ENCODE peak calls at places on chromosomes 13 and 19, in eight cellular contexts. V, G, D, O, S, T, Q and F are unnamed samples.

GRCh38 chr13:28792992-28793391 is 27.1 kb upstream of the MTUS2 start:
- DNase-seq in V (no peak), G (peak), D (no peak), O (no peak), S (peak), T (peak), Q (no peak), F (peak)

GRCh38 chr13:110503979-110504499 is 57.5 kb downstream of the RAB20 start:
- DNase-seq in V (no peak), G (no peak), D (no peak), O (no peak), S (no peak), T (no peak), Q (no peak), F (no peak)

GRCh38 chr13:71661921-71662320 is 205.1 kb downstream of the DACH1 start:
- DNase-seq in V (no peak), G (peak), D (no peak), O (no peak), S (peak), T (peak), Q (no peak), F (peak)

GRCh38 chr13:87128006-87128405 is 543.2 kb upstream of the SLITRK5 start:
- DNase-seq in V (no peak), G (peak), D (no peak), O (peak), S (no peak), T (peak), Q (no peak), F (peak)

GRCh38 chr19:27971071-27971470 is 1241.9 kb downstream of the UQCRFS1 start:
- DNase-seq in V (no peak), G (no peak), D (no peak), O (peak), S (no peak), T (peak), Q (no peak), F (no peak)

GRCh38 chr13:86409466-86410241 is 610.4 kb upstream of the SLITRK6 start:
- DNase-seq in V (no peak), G (no peak), D (no peak), O (no peak), S (no peak), T (no peak), Q (no peak), F (no peak)

GRCh38 chr19:54312436-54313362 is at the start of gene LILRA5:
- DNase-seq in V (peak), G (no peak), D (peak), O (no peak), S (no peak), T (no peak), Q (peak), F (no peak)

GRCh38 chr19:34173145-34173956 is 1.0 kb downstream of the LSM14A start:
- DNase-seq in V (peak), G (peak), D (peak), O (peak), S (no peak), T (peak), Q (no peak), F (peak)

GRCh38 chr19:54523403-54523802 is 20.8 kb downstream of the LAIR2 start:
- DNase-seq in V (no peak), G (peak), D (no peak), O (no peak), S (peak), T (peak), Q (no peak), F (peak)

GRCh38 chr19:17020380-17020779 is 6.2 kb downstream of the CPAMD8 start:
- DNase-seq in V (no peak), G (no peak), D (no peak), O (no peak), S (no peak), T (no peak), Q (no peak), F (no peak)

GRCh38 chr13:28329395-28330158 is 165.4 kb downstream of the FLT1 start:
- DNase-seq in V (no peak), G (peak), D (no peak), O (no peak), S (peak), T (peak), Q (no peak), F (peak)

GRCh38 chr19:43719918-43720317 is 4.0 kb downstream of the IRGC start:
- DNase-seq in V (no peak), G (no peak), D (no peak), O (no peak), S (peak), T (no peak), Q (no peak), F (no peak)

GRCh38 chr13:46134961-46135522 is 30.2 kb upstream of the CPB2 start:
- DNase-seq in V (no peak), G (peak), D (no peak), O (peak), S (peak), T (no peak), Q (no peak), F (no peak)

GRCh38 chr19:38675611-38676010 is 28.2 kb downstream of the ACTN4 start:
- DNase-seq in V (peak), G (no peak), D (no peak), O (no peak), S (peak), T (no peak), Q (no peak), F (no peak)

GRCh38 chr13:76792680-76793334 is 93.4 kb downstream of the KCTD12 start:
- DNase-seq in V (no peak), G (peak), D (peak), O (no peak), S (peak), T (peak), Q (no peak), F (peak)

GRCh38 chr13:39968646-39969475 is 313.4 kb downstream of the COG6 start:
- DNase-seq in V (no peak), G (no peak), D (no peak), O (no peak), S (no peak), T (no peak), Q (no peak), F (no peak)

GRCh38 chr13:42883771-42884170 is 102.4 kb downstream of the FAM216B start:
- DNase-seq in V (no peak), G (peak), D (no peak), O (no peak), S (peak), T (peak), Q (no peak), F (peak)

GRCh38 chr13:24218977-24219376 is 58.5 kb downstream of the SPATA13 start:
- DNase-seq in V (no peak), G (no peak), D (no peak), O (no peak), S (no peak), T (peak), Q (no peak), F (no peak)

GRCh38 chr13:23506071-23506820 is 64.0 kb upstream of the TNFRSF19 start:
- DNase-seq in V (no peak), G (peak), D (no peak), O (no peak), S (peak), T (peak), Q (no peak), F (peak)

GRCh38 chr13:21668665-21669599 is 1.9 kb upstream of the FGF9 start:
- DNase-seq in V (no peak), G (peak), D (no peak), O (peak), S (peak), T (peak), Q (no peak), F (peak)

GRCh38 chr19:38850976-38851621 is 1.3 kb upstream of the HNRNPL start:
- DNase-seq in V (no peak), G (no peak), D (no peak), O (peak), S (peak), T (no peak), Q (peak), F (no peak)

GRCh38 chr13:106619688-106620555 is 52.0 kb upstream of the ARGLU1 start:
- DNase-seq in V (peak), G (peak), D (peak), O (peak), S (peak), T (peak), Q (no peak), F (peak)

GRCh38 chr13:96159731-96160130 is 69.8 kb downstream of the HS6ST3 start:
- DNase-seq in V (no peak), G (no peak), D (no peak), O (no peak), S (no peak), T (no peak), Q (no peak), F (no peak)

GRCh38 chr13:79799466-79799865 is 318.5 kb downstream of the NDFIP2 start:
- DNase-seq in V (no peak), G (no peak), D (no peak), O (no peak), S (peak), T (peak), Q (no peak), F (peak)

GRCh38 chr19:18793144-18794028 is 2.3 kb upstream of the COMP start:
- DNase-seq in V (no peak), G (no peak), D (no peak), O (no peak), S (no peak), T (no peak), Q (no peak), F (no peak)

GRCh38 chr13:110309661-110310524 is 2.8 kb downstream of the COL4A2 start:
- DNase-seq in V (no peak), G (no peak), D (no peak), O (no peak), S (no peak), T (no peak), Q (no peak), F (no peak)

GRCh38 chr13:27311518-27312208 is 41.0 kb downstream of the RASL11A start:
- DNase-seq in V (no peak), G (no peak), D (no peak), O (no peak), S (no peak), T (no peak), Q (no peak), F (no peak)

GRCh38 chr19:46621191-46622117 is 3.4 kb downstream of the PTGIR start:
- DNase-seq in V (no peak), G (peak), D (no peak), O (peak), S (no peak), T (no peak), Q (no peak), F (no peak)
- TF ChIP-seq CTCF in V (no peak), G (no peak), D (no peak), O (peak), S (peak), T (no peak), Q (no peak), F (no peak)

GRCh38 chr19:58054792-58055482 is 4.1 kb upstream of the ZNF135 start:
- DNase-seq in V (no peak), G (peak), D (no peak), O (peak), S (peak), T (peak), Q (peak), F (peak)
- H3K4me3 ChIP-seq in V (no peak), G (peak), D (peak), O (peak), S (peak), T (peak), Q (peak), F (peak)

DNA sequence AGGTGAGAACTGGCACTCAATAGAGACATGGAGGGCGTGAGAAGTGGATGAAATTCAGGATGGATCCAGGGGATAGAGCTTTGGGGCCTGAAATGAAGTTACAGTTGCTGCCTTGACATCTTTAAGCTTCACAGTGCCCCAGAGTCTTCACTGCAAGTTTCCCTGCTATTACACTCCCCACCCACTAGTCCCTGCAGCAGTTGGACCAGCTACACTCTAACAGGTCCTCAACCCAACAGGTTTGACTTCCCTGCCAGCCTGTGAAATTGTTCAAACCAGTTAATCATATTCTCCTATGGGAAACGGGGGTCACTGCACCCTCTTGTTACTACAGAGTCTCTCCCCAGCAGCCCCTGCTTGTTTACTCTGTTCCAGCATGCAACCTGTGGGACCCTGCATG is 314.0 kb downstream of the OLFM4 start:
- DNase-seq in V (no peak), G (no peak), D (no peak), O (peak), S (no peak), T (no peak), Q (no peak), F (no peak)
- TF ChIP-seq CTCF in V (no peak), G (no peak), D (no peak), O (peak), S (no peak), T (no peak), Q (no peak), F (no peak)

DNA sequence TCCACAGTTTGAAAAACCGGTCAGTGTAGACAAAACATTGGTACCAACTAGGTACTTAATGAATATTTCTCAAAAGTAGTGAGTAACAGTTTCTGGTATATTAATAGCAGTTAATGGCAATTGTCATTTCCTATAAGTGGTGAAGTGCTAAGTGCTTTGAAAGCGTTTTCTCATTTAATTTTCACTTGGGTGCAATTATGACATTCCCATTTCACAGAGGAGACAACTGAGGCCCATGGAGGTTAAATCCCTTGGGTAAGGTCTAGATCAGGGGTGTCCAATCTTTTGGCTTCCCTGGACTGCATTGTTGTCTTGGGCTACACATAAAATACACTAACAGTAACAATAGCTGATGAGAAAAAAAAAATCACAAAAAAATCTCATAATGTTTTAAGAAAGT is 687 bp upstream of the SYT3 start:
- DNase-seq in V (no peak), G (no peak), D (no peak), O (no peak), S (no peak), T (no peak), Q (no peak), F (no peak)
- H3K4me3 ChIP-seq in V (no peak), G (no peak), D (no peak), O (peak), S (no peak), T (no peak), Q (no peak), F (no peak)

GRCh38 chr13:67076378-67076777 is 153.8 kb downstream of the PCDH9 start:
- DNase-seq in V (no peak), G (peak), D (no peak), O (no peak), S (peak), T (no peak), Q (no peak), F (no peak)

GRCh38 chr13:67078062-67078461 is 152.1 kb downstream of the PCDH9 start:
- DNase-seq in V (no peak), G (no peak), D (no peak), O (no peak), S (no peak), T (no peak), Q (no peak), F (no peak)

GRCh38 chr13:67077132-67077531 is 153.0 kb downstream of the PCDH9 start:
- DNase-seq in V (no peak), G (no peak), D (no peak), O (no peak), S (no peak), T (no peak), Q (no peak), F (no peak)

GRCh38 chr13:67071918-67072598 is 158.1 kb downstream of the PCDH9 start:
- DNase-seq in V (no peak), G (no peak), D (no peak), O (no peak), S (no peak), T (no peak), Q (no peak), F (no peak)

GRCh38 chr13:67075239-67075638 is 154.9 kb downstream of the PCDH9 start:
- DNase-seq in V (no peak), G (peak), D (no peak), O (no peak), S (peak), T (no peak), Q (no peak), F (peak)
- TF ChIP-seq CTCF in V (no peak), G (peak), D (peak), O (no peak), S (no peak), T (peak), Q (peak), F (peak)